ENCODE peak calls at places on chromosomes 4 and X, in seven cellular contexts. K is neuronal stem cell, A is PC-9, W is DND-41, V is stomach, O is Karpas-422, Y is lung. U is an unnamed sample. For H3K9me3, the result is how much of the 10 kb centered on the place peaks cover.

GRCh38 chr4:6269400-6269650 is 325 bp upstream of the WFS1 start:
- DNase-seq in O (no peak), V (no peak), A (no peak), K (no peak), W (no peak), Y (no peak), U (no peak)

GRCh38 chr4:6019316-6020263 is 1.4 kb upstream of the C4orf50 start:
- DNase-seq in K (peak), W (peak), A (no peak), O (peak), V (peak), Y (peak), U (peak)

GRCh38 chr4:141890279-141890678 is 253.9 kb downstream of the IL15 start:
- DNase-seq in A (no peak), O (no peak), K (no peak), W (no peak), Y (no peak), V (no peak), U (no peak)

GRCh38 chrX:136816970-136817369 is 36.2 kb upstream of the ARHGEF6 start:
- DNase-seq in O (no peak), W (no peak), V (no peak), Y (no peak), A (no peak), K (no peak), U (no peak)

GRCh38 chr4:4333265-4333706 is 43.2 kb downstream of the ZBTB49 start:
- DNase-seq in O (no peak), Y (peak), V (peak), W (no peak), K (no peak), A (no peak), U (peak)

GRCh38 chr4:112523008-112523440 is 7.0 kb upstream of the NEUROG2 start:
- DNase-seq in O (peak), V (no peak), W (no peak), K (peak), Y (no peak), A (no peak), U (no peak)

GRCh38 chr4:30836231-30836630 is 116.1 kb downstream of the PCDH7 start:
- DNase-seq in A (no peak), V (no peak), K (no peak), W (no peak), O (no peak), Y (no peak), U (peak)

GRCh38 chrX:71225661-71226060 is 2.6 kb downstream of the GJB1 start:
- DNase-seq in W (no peak), Y (no peak), O (no peak), K (no peak), V (no peak), A (no peak), U (no peak)

GRCh38 chr4:169116270-169116901 is 106.3 kb upstream of the CBR4 start:
- DNase-seq in W (no peak), K (no peak), V (no peak), Y (no peak), O (no peak), A (no peak), U (no peak)

GRCh38 chrX:125436855-125437254 is 117.2 kb downstream of the TEX13C start:
- DNase-seq in A (no peak), O (peak), V (no peak), K (peak), W (no peak), Y (no peak), U (no peak)

GRCh38 chr4:52894408-52894807 is 32.3 kb downstream of the RASL11B start:
- DNase-seq in V (no peak), K (no peak), W (peak), O (no peak), A (no peak), Y (no peak), U (no peak)

GRCh38 chrX:68669094-68669830 is 21.8 kb downstream of the STARD8 start:
- DNase-seq in A (no peak), W (no peak), O (no peak), V (no peak), Y (no peak), K (peak), U (no peak)

GRCh38 chrX:108199691-108200090 is 108.1 kb downstream of the ATG4A start:
- DNase-seq in Y (no peak), O (peak), W (peak), V (no peak), A (peak), K (no peak), U (no peak)

GRCh38 chr4:98939892-98940298 is 11.0 kb upstream of the EIF4E start:
- DNase-seq in O (peak), A (peak), W (no peak), Y (no peak), K (peak), V (no peak), U (peak)

GRCh38 chrX:15142084-15142715 is 127.7 kb downstream of the ASB9 start:
- DNase-seq in V (no peak), O (peak), W (no peak), A (no peak), K (no peak), Y (no peak), U (no peak)

GRCh38 chr4:21830272-21830671 is 118.3 kb downstream of the KCNIP4 start:
- DNase-seq in V (no peak), K (no peak), W (no peak), Y (no peak), A (no peak), O (no peak), U (no peak)
- H3K27ac ChIP-seq in V (no peak), K (no peak), W (no peak), Y (no peak), A (no peak), O (no peak), U (no peak)

GRCh38 chrX:633655-634305 is 3.2 kb downstream of the SHOX start:
- DNase-seq in Y (no peak), W (no peak), O (no peak), K (no peak), V (no peak), A (no peak), U (no peak)

GRCh38 chrX:630922-631496 is 418 bp downstream of the SHOX start:
- DNase-seq in O (no peak), A (no peak), Y (no peak), V (no peak), K (no peak), W (no peak), U (no peak)

GRCh38 chrX:633043-633654 is 2.6 kb downstream of the SHOX start:
- DNase-seq in O (no peak), W (no peak), K (no peak), V (no peak), A (no peak), Y (no peak), U (no peak)

GRCh38 chrX:634306-634958 is 3.8 kb downstream of the SHOX start:
- DNase-seq in O (no peak), A (no peak), Y (no peak), W (no peak), V (peak), K (no peak), U (no peak)

GRCh38 chrX:632391-633042 is 1.9 kb downstream of the SHOX start:
- DNase-seq in K (no peak), W (no peak), V (no peak), Y (no peak), A (no peak), O (no peak), U (no peak)
- H3K9me3 ChIP-seq in K (under half), W (under half), V (under half), Y (under half), A (under half), O (under half), U (under half)

DNA sequence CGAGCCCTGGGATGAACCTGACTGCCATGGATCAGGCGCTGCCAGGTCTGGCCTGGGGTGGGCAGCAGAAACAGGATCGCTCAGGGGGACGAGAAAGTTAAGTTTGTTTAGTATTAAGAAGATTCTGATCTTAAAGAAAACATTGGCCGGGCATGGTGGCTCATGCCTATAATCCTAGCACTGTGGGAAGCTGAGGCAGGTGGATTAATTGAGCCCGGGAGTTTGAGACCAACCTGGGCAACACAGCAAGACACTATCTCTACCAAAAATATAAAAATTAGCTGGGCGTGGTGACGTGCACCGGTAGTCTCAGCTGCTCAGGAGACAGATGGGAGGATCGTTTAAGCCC is 696 bp upstream of the FLNA start:
- DNase-seq in A (no peak), V (no peak), O (no peak), W (no peak), Y (no peak), K (no peak), U (no peak)
- H3K4me3 ChIP-seq in A (peak), V (peak), O (no peak), W (no peak), Y (no peak), K (peak), U (peak)

GRCh38 chr4:39339968-39340367 is 26.2 kb downstream of the RFC1 start:
- DNase-seq in K (no peak), A (no peak), W (no peak), Y (no peak), O (no peak), V (no peak), U (no peak)

GRCh38 chr4:39335566-39335965 is 30.6 kb downstream of the RFC1 start:
- DNase-seq in W (no peak), K (no peak), Y (no peak), O (no peak), V (no peak), A (no peak), U (no peak)

GRCh38 chr4:39342731-39343130 is 23.4 kb downstream of the RFC1 start:
- DNase-seq in A (no peak), W (no peak), V (no peak), K (no peak), O (no peak), Y (no peak), U (no peak)

GRCh38 chr4:39341075-39341725 is 25.0 kb downstream of the RFC1 start:
- DNase-seq in V (no peak), Y (peak), A (no peak), W (no peak), K (no peak), O (no peak), U (no peak)

GRCh38 chr4:39337841-39338240 is 28.3 kb downstream of the RFC1 start:
- DNase-seq in W (no peak), K (no peak), O (no peak), V (no peak), Y (no peak), A (no peak), U (no peak)
- H3K27ac ChIP-seq in W (no peak), K (no peak), O (no peak), V (no peak), Y (no peak), A (no peak), U (no peak)

GRCh38 chr4:173521474-173522159 is 8.4 kb downstream of the HAND2 start:
- DNase-seq in O (no peak), W (no peak), V (no peak), Y (no peak), K (no peak), A (no peak), U (no peak)
- H3K9me3 ChIP-seq in O (under half), W (under half), V (under half), Y (under half), K (under half), A (under half), U (under half)

DNA sequence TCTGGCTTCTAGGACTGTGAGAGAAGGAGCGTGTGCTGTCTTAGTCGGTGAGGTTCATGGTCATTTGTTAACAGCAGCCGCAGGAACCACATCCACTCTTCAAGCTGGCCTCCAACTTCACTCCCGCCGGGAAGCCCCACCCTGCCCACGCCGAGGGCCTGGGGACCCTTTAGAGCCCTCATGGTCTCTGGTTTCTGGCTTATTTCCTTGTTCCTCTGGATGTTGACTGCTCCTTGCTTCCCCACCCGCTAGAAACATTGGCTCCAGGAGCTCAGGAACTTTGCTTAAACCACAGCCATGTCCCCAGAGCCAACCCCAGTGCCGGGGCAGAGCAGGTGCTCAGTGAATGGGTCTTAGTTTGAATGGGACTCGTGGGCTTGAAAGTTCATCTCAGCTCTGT is 40.8 kb downstream of the HTRA3 start:
- DNase-seq in K (no peak), V (no peak), A (no peak), W (no peak), Y (no peak), O (no peak), U (no peak)
- H3K4me3 ChIP-seq in K (no peak), V (no peak), A (no peak), W (no peak), Y (no peak), O (no peak), U (no peak)

DNA sequence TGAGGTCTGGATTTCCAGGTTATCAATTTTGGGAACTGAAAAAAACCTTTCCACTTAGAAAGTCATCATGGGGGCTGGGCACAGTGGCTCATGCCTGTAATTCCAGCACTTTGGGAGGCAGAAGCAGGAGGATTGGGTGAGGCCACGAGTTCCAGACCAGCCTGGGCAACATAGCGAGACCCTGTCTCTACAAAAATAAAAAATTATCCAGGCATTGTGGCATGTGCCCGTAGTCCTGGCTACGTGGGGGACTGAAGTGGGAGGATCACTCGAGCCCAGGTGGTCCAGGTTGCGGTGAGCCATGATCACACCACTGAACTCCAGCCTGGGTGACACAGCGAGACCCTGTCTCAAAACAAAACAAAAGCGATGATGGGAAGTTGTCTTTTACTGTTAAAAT is 7.9 kb downstream of the TENM3 start:
- DNase-seq in W (no peak), O (no peak), V (no peak), K (no peak), A (no peak), Y (no peak), U (no peak)
- H3K27ac ChIP-seq in W (no peak), O (no peak), V (no peak), K (no peak), A (no peak), Y (no peak), U (no peak)

GRCh38 chrX:78387364-78387763 is 60.0 kb upstream of the CYSLTR1 start:
- DNase-seq in A (no peak), Y (no peak), W (no peak), V (no peak), O (no peak), K (no peak), U (no peak)
- H3K9me3 ChIP-seq in A (under half), Y (under half), W (under half), V (under half), O (under half), K (under half), U (under half)

DNA sequence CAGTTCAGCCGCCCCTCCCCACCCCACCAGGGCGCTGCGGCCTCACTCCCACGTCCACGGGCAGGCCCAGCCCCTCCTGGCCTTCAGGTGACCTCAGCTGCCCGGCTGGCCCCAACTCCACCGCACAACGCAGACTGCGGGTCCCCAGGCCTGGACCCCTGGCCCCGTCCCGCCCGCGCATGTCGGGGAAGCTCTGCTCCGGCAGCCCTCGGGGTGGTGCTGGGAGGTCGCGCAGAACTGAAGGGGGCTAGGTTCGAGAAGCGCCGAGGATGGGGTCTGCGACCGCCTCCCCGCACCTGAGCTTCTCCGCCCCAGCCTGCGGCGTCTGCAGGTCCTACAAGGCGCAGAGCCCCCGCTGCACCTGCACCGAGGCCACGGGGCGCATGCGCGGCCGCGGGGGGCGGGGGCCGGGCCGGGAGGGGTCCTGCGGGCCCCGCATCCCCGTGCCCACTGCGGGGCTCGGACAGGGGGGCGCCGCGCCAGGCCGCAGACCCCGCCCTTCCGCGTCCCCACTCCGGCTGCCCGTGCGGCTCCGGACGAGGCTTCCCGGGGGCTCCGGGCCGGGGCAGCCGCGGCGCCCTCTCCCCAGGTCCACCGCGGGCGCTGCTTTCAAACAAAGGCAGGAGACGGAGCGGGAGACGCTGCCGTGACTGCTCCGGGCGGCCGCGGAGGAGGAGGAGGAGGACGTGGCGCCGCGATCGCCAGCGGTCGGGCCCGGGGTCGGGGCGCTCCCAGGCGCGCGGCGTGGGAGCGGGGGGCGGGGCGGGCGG is 678 bp upstream of the NAT8L start:
- DNase-seq in W (no peak), O (no peak), V (no peak), A (no peak), K (no peak), Y (no peak), U (no peak)
- H3K4me3 ChIP-seq in W (no peak), O (no peak), V (peak), A (peak), K (peak), Y (peak), U (no peak)

DNA sequence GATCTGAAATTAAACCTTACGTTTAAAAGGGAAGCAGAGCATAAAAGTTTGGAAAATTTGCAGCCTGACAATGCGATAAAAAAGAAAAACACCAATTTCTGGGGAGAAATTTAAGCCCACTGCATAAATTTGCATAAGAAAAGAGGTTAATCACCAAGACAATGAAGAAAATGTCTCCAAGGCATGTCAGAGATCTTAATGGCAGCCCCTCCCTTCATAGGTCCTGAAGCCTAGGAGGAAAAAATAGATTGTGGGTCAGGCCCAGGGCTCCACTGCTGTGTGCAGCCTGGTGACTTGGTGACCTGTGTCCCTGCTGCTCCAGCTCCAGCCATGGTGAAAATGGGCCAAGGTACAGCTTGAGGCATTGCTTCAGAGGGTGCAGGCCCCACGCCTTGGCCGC is 264.0 kb upstream of the CT83 start:
- DNase-seq in A (no peak), O (no peak), Y (no peak), K (no peak), V (no peak), W (no peak), U (no peak)
- H3K27ac ChIP-seq in A (no peak), O (no peak), Y (no peak), K (no peak), V (no peak), W (no peak), U (no peak)

U was measured in AG04450.